ENCODE peak calls at places on chromosome 10, in ten cellular contexts. I is fibroblast of the conjunctiva, G is AG20443, K is breast epithelium, N is choroid plexus epithelial cell, H is NCI-H1105 treated with DMSO at 0.1 percent for 48 hours, F is iPS-NIHi11, J is hippocampal formation, A is RKO, S is LoVo. R is an unnamed sample.

GRCh38 chr10:70549962-70550845 is 52.3 kb downstream of the PRF1 start:
- DNase-seq in K (peak), H (peak), F (peak), S (peak), I (peak), N (peak), J (peak), A (peak), G (peak), R (peak)

GRCh38 chr10:17950726-17951125 is 992 bp upstream of the SLC39A12 start:
- DNase-seq in A (no peak), H (no peak), N (no peak), G (no peak), J (no peak), F (no peak), K (no peak), I (no peak), S (no peak), R (no peak)

GRCh38 chr10:26211781-26212444 is 4.7 kb upstream of the GAD2 start:
- DNase-seq in G (no peak), H (no peak), A (no peak), N (no peak), S (no peak), K (no peak), I (no peak), J (no peak), F (peak), R (no peak)

GRCh38 chr10:65931291-65932080 is 994.4 kb upstream of the LRRTM3 start:
- DNase-seq in J (no peak), A (no peak), H (no peak), F (no peak), K (no peak), G (no peak), S (no peak), N (no peak), I (no peak), R (no peak)

GRCh38 chr10:13448216-13448615 is 80.6 kb downstream of the BEND7 start:
- DNase-seq in G (peak), J (no peak), N (peak), F (no peak), I (peak), A (peak), K (no peak), H (no peak), S (no peak), R (no peak)

GRCh38 chr10:31749981-31750850 is 178.4 kb downstream of the ARHGAP12 start:
- DNase-seq in K (no peak), J (no peak), N (no peak), A (no peak), H (peak), S (no peak), I (no peak), F (no peak), G (no peak), R (peak)

GRCh38 chr10:83871486-83872081 is 267.7 kb upstream of the GHITM start:
- DNase-seq in H (peak), S (peak), J (peak), K (peak), G (peak), F (peak), A (peak), I (peak), N (peak), R (peak)

GRCh38 chr10:26432938-26433337 is 5.2 kb upstream of the APBB1IP start:
- DNase-seq in N (no peak), F (no peak), H (no peak), I (no peak), A (no peak), S (no peak), K (no peak), G (peak), J (no peak), R (no peak)

R was measured in mucosa of descending colon.